ENCODE peak calls at places on chromosomes 13 and 19, in four cellular contexts. One of them, this sample, is unnamed.

GRCh38 chr19:33368074-33368864 is 5.2 kb upstream of the CEBPG start:
- DNase-seq in IMR-90: peak
- DNase-seq in tibial nerve: no peak
- DNase-seq in right lobe of liver: no peak
- DNase-seq in this sample: no peak

GRCh38 chr13:83221256-83221655 is 661.0 kb downstream of the SLITRK1 start:
- DNase-seq in IMR-90: no peak
- DNase-seq in tibial nerve: no peak
- DNase-seq in right lobe of liver: no peak
- DNase-seq in this sample: no peak

GRCh38 chr19:3683405-3683865 is 16.8 kb downstream of the PIP5K1C start:
- DNase-seq in IMR-90: no peak
- DNase-seq in tibial nerve: no peak
- DNase-seq in right lobe of liver: no peak
- DNase-seq in this sample: no peak

GRCh38 chr19:27793128-27793643 is 1419.8 kb downstream of the UQCRFS1 start:
- DNase-seq in IMR-90: peak
- DNase-seq in tibial nerve: peak
- DNase-seq in right lobe of liver: no peak
- DNase-seq in this sample: no peak

GRCh38 chr19:16949496-16950023 is 60.8 kb downstream of the F2RL3 start:
- DNase-seq in IMR-90: no peak
- DNase-seq in tibial nerve: no peak
- DNase-seq in right lobe of liver: no peak
- DNase-seq in this sample: no peak

GRCh38 chr13:111597041-111598017 is 276.9 kb downstream of the TEX29 start:
- DNase-seq in IMR-90: no peak
- DNase-seq in tibial nerve: no peak
- DNase-seq in right lobe of liver: no peak
- DNase-seq in this sample: peak

GRCh38 chr13:105814219-105814901 is 721.1 kb downstream of the EFNB2 start:
- DNase-seq in IMR-90: no peak
- DNase-seq in tibial nerve: no peak
- DNase-seq in right lobe of liver: no peak
- DNase-seq in this sample: peak

GRCh38 chr19:3324405-3324856 is 42.0 kb upstream of the NFIC start:
- DNase-seq in IMR-90: no peak
- DNase-seq in tibial nerve: peak
- DNase-seq in right lobe of liver: no peak
- DNase-seq in this sample: no peak

GRCh38 chr13:104567114-104567513 is 1500.9 kb upstream of the SLC10A2 start:
- DNase-seq in IMR-90: no peak
- DNase-seq in tibial nerve: no peak
- DNase-seq in right lobe of liver: no peak
- DNase-seq in this sample: no peak

GRCh38 chr19:19749332-19750130 is 16.6 kb upstream of the ZNF14 start:
- DNase-seq in IMR-90: no peak
- DNase-seq in tibial nerve: no peak
- DNase-seq in right lobe of liver: peak
- DNase-seq in this sample: no peak

GRCh38 chr13:24254151-24254810 is 55.1 kb upstream of the C1QTNF9 start:
- DNase-seq in IMR-90: no peak
- DNase-seq in tibial nerve: no peak
- DNase-seq in right lobe of liver: no peak
- DNase-seq in this sample: no peak

GRCh38 chr13:100650321-100650720 is 24.3 kb downstream of the TMTC4 start:
- DNase-seq in IMR-90: no peak
- DNase-seq in tibial nerve: no peak
- DNase-seq in right lobe of liver: no peak
- DNase-seq in this sample: no peak

GRCh38 chr13:106349080-106349841 is 186.2 kb downstream of the EFNB2 start:
- DNase-seq in IMR-90: peak
- DNase-seq in tibial nerve: no peak
- DNase-seq in right lobe of liver: no peak
- DNase-seq in this sample: no peak

GRCh38 chr13:110054041-110054440 is 252.9 kb downstream of the COL4A1 start:
- DNase-seq in IMR-90: no peak
- DNase-seq in tibial nerve: no peak
- DNase-seq in right lobe of liver: no peak
- DNase-seq in this sample: no peak

GRCh38 chr19:29596080-29596479 is 10.0 kb upstream of the POP4 start:
- DNase-seq in IMR-90: no peak
- DNase-seq in tibial nerve: no peak
- DNase-seq in right lobe of liver: no peak
- DNase-seq in this sample: no peak

GRCh38 chr19:53132231-53132991 is at the start of gene ZNF415:
- DNase-seq in IMR-90: peak
- DNase-seq in tibial nerve: peak
- DNase-seq in right lobe of liver: peak
- DNase-seq in this sample: peak

DNA sequence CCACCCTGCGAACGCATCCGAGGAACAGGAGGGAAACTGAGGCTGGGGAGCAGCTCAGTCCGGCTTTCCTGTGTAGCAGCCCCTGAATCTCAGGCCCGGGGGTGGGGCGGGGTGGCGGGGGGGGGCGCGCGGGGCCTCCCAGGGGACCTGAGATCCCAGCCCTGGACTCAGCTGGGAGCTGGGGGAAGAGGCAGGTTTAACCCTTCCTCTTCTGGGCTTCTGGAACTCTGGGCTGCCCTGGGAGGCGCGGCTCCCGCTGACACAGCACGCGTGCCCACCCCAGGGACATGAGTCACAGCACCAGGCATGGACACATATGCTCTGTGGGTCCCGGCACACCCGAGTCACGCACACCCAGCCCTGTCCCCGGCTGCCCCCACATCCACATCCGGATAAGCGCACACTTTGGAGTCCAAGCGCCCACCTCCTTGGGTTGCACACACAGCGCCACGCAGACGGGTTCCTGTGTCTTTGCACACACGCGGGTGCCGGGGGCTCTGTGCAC is 3.5 kb upstream of the CIRBP start:
- DNase-seq in IMR-90: peak
- DNase-seq in tibial nerve: no peak
- DNase-seq in right lobe of liver: no peak
- DNase-seq in this sample: peak
- TF ChIP-seq POLR2A in IMR-90: no peak
- TF ChIP-seq POLR2A in tibial nerve: no peak
- TF ChIP-seq POLR2A in right lobe of liver: no peak
- TF ChIP-seq POLR2A in this sample: no peak

GRCh38 chr19:41548954-41549688 is 26.8 kb upstream of the CEACAM21 start:
- DNase-seq in IMR-90: no peak
- DNase-seq in tibial nerve: no peak
- DNase-seq in right lobe of liver: no peak
- DNase-seq in this sample: no peak
- TF ChIP-seq POLR2A in IMR-90: no peak
- TF ChIP-seq POLR2A in tibial nerve: no peak
- TF ChIP-seq POLR2A in right lobe of liver: peak
- TF ChIP-seq POLR2A in this sample: no peak

DNA sequence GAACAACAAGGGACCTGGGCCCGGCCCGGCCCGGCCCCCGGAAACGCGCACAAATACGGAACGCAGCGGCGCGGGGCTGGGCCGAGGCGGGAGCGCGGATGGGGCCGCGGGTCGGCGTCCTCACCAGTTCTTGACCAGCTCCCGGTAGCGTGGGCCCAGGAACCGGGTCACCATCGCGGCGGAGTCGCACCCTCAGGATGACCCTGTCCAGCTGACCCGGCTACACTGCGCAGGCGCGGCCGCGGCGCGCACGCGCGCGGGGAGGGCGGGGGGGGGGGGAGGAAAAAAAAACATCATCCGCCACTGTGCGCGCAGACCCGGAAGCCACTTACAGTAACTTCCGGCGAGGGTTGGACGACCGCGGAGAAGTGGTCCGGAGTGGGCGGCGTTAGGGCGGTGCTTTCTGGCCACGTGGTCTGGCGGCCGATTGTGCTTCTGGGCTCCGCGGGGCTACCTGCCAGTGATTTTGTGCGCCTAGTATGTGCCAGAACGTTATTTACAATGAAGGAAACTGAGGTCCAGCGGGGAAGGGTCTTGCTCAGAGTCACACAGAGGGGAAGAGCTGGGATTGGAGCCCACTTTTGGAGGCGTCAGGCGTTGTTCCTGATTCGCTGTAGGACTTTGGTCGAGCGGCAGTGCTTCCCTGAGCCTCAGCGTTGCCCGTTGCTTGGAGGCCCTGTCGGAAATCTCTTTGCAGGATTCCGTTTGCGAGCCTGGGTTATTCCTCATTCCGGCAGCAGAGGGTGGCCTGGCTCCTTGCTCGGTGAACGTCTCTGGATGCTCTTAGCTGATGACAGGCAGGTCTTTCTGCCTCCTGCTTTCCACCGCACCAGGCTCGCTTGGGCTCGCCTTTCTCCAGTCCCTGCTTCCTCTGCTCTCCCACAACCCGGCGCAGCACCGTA is at the start of gene UQCR11:
- DNase-seq in IMR-90: peak
- DNase-seq in tibial nerve: peak
- DNase-seq in right lobe of liver: peak
- DNase-seq in this sample: peak
- TF ChIP-seq POLR2A in IMR-90: no peak
- TF ChIP-seq POLR2A in tibial nerve: no peak
- TF ChIP-seq POLR2A in right lobe of liver: peak
- TF ChIP-seq POLR2A in this sample: no peak

GRCh38 chr13:44903596-44903995 is 85.7 kb downstream of the NUFIP1 start:
- DNase-seq in IMR-90: peak
- DNase-seq in tibial nerve: peak
- DNase-seq in right lobe of liver: no peak
- DNase-seq in this sample: peak
- TF ChIP-seq POLR2A in IMR-90: no peak
- TF ChIP-seq POLR2A in tibial nerve: no peak
- TF ChIP-seq POLR2A in right lobe of liver: no peak
- TF ChIP-seq POLR2A in this sample: no peak

GRCh38 chr13:42968906-42969305 is 23.1 kb downstream of the EPSTI1 start:
- DNase-seq in IMR-90: no peak
- DNase-seq in tibial nerve: no peak
- DNase-seq in right lobe of liver: no peak
- DNase-seq in this sample: no peak
- TF ChIP-seq POLR2A in IMR-90: no peak
- TF ChIP-seq POLR2A in tibial nerve: no peak
- TF ChIP-seq POLR2A in right lobe of liver: no peak
- TF ChIP-seq POLR2A in this sample: no peak